ENCODE peak calls at places on chromosome 14, in ten cellular contexts. W is HT-29; V is SK-N-DZ; J is Calu3; P is ELF-1; X is stimulated activated CD8-positive, alpha-beta memory T cell treated with anti-CD3 and anti-CD28 coated beads, Interleukin-7, amount 100 ng/mL, for 4 hours; K is cerebellum; H is NCI-H510A treated with DMSO at 0.1 percent for 48 hours; C is activated T-helper 1 cell treated with anti-CD3 and anti-CD28 coated beads, Interleukin-2, amount 50 U/mL, for 16 hours; G is neuronal stem cell. E is an unnamed sample.

GRCh38 chr14:103109789-103110415 is 13.4 kb upstream of the TNFAIP2 start:
- DNase-seq in W (no peak), V (no peak), J (no peak), P (peak), X (no peak), K (no peak), H (no peak), C (no peak), G (no peak), E (peak)

GRCh38 chr14:103330536-103330935 is 3.5 kb upstream of the EIF5 start:
- DNase-seq in W (no peak), V (no peak), J (no peak), P (no peak), X (no peak), K (no peak), H (no peak), C (no peak), G (no peak), E (no peak)

GRCh38 chr14:90600619-90601018 is 203.8 kb downstream of the CALM1 start:
- DNase-seq in W (no peak), V (no peak), J (no peak), P (no peak), X (no peak), K (peak), H (no peak), C (no peak), G (no peak), E (no peak)

GRCh38 chr14:102901633-102902032 is 20.8 kb upstream of the AMN start:
- DNase-seq in W (no peak), V (no peak), J (no peak), P (no peak), X (no peak), K (no peak), H (no peak), C (no peak), G (no peak), E (no peak)

GRCh38 chr14:76201162-76201561 is 49.4 kb downstream of the GPATCH2L start:
- DNase-seq in W (no peak), V (no peak), J (no peak), P (no peak), X (no peak), K (no peak), H (no peak), C (no peak), G (no peak), E (no peak)

GRCh38 chr14:104297313-104297704 is 158.9 kb downstream of the KIF26A start:
- DNase-seq in W (no peak), V (no peak), J (no peak), P (no peak), X (no peak), K (no peak), H (no peak), C (no peak), G (no peak), E (no peak)

GRCh38 chr14:56949828-56950227 is 139.5 kb upstream of the OTX2 start:
- DNase-seq in W (peak), V (no peak), J (peak), P (no peak), X (no peak), K (no peak), H (no peak), C (no peak), G (no peak), E (no peak)

GRCh38 chr14:96590190-96590860 is 88.1 kb downstream of the PAPOLA start:
- DNase-seq in W (no peak), V (no peak), J (no peak), P (no peak), X (no peak), K (no peak), H (no peak), C (no peak), G (peak), E (no peak)

GRCh38 chr14:30180219-30180618 is 252.6 kb upstream of the PRKD1 start:
- DNase-seq in W (no peak), V (no peak), J (no peak), P (no peak), X (no peak), K (no peak), H (no peak), C (no peak), G (no peak), E (no peak)

GRCh38 chr14:51360592-51360991 is 120.5 kb downstream of the TMX1 start:
- DNase-seq in W (no peak), V (no peak), J (no peak), P (no peak), X (no peak), K (no peak), H (no peak), C (no peak), G (no peak), E (no peak)

GRCh38 chr14:100193417-100194357 is 34.2 kb upstream of the DEGS2 start:
- DNase-seq in W (peak), V (no peak), J (peak), P (no peak), X (no peak), K (no peak), H (no peak), C (no peak), G (peak), E (no peak)

GRCh38 chr14:105387530-105387922 is 10.8 kb upstream of the TEX22 start:
- DNase-seq in W (no peak), V (no peak), J (no peak), P (no peak), X (no peak), K (no peak), H (no peak), C (no peak), G (no peak), E (no peak)

GRCh38 chr14:99041141-99041819 is 230.7 kb downstream of the BCL11B start:
- DNase-seq in W (no peak), V (no peak), J (no peak), P (no peak), X (no peak), K (no peak), H (no peak), C (no peak), G (no peak), E (no peak)

GRCh38 chr14:61620130-61620946 is 75.0 kb upstream of the HIF1A start:
- DNase-seq in W (no peak), V (no peak), J (no peak), P (no peak), X (peak), K (no peak), H (no peak), C (peak), G (no peak), E (no peak)

GRCh38 chr14:51093371-51094281 is 1.3 kb downstream of the TRIM9 start:
- DNase-seq in W (no peak), V (peak), J (no peak), P (peak), X (no peak), K (peak), H (peak), C (no peak), G (peak), E (peak)

GRCh38 chr14:21039585-21040369 is 2.4 kb upstream of the RNASE7 start:
- DNase-seq in W (peak), V (peak), J (peak), P (peak), X (no peak), K (no peak), H (peak), C (no peak), G (peak), E (peak)

GRCh38 chr14:31059152-31059924 is 33.2 kb upstream of the STRN3 start:
- DNase-seq in W (no peak), V (no peak), J (peak), P (peak), X (no peak), K (no peak), H (no peak), C (no peak), G (no peak), E (peak)

GRCh38 chr14:37901978-37902377 is 305.7 kb upstream of the SSTR1 start:
- DNase-seq in W (no peak), V (no peak), J (no peak), P (no peak), X (no peak), K (no peak), H (no peak), C (no peak), G (no peak), E (peak)

GRCh38 chr14:91748049-91748448 is 16.2 kb upstream of the CATSPERB start:
- DNase-seq in W (no peak), V (no peak), J (no peak), P (no peak), X (no peak), K (no peak), H (no peak), C (no peak), G (no peak), E (no peak)

GRCh38 chr14:99670361-99671229 is 13.5 kb upstream of the CYP46A1 start:
- DNase-seq in W (no peak), V (no peak), J (no peak), P (no peak), X (no peak), K (no peak), H (no peak), C (no peak), G (peak), E (no peak)

GRCh38 chr14:90447720-90448497 is 51.1 kb downstream of the CALM1 start:
- DNase-seq in W (no peak), V (no peak), J (no peak), P (no peak), X (no peak), K (no peak), H (no peak), C (no peak), G (no peak), E (peak)

GRCh38 chr14:74835607-74836250 is 40.2 kb downstream of the PROX2 start:
- DNase-seq in W (no peak), V (no peak), J (no peak), P (no peak), X (no peak), K (no peak), H (no peak), C (no peak), G (no peak), E (no peak)

GRCh38 chr14:55111122-55111705 is 17.8 kb upstream of the LGALS3 start:
- DNase-seq in W (no peak), V (no peak), J (no peak), P (no peak), X (no peak), K (no peak), H (no peak), C (no peak), G (no peak), E (peak)

GRCh38 chr14:92577321-92577742 is 63.8 kb downstream of the RIN3 start:
- DNase-seq in W (no peak), V (no peak), J (no peak), P (no peak), X (no peak), K (no peak), H (no peak), C (no peak), G (no peak), E (no peak)